ENCODE peak calls at places on chromosomes 12 and 14, in seven cellular contexts. N, C, F, Q, X, U and I are unnamed samples.

GRCh38 chr12:108614639-108615038 is 16.8 kb upstream of the TMEM119 start:
- DNase-seq in N (no peak), X (no peak), C (no peak), U (no peak), Q (no peak), F (no peak), I (no peak)

GRCh38 chr12:116919706-116920485 is 9.1 kb downstream of the FBXW8 start:
- DNase-seq in C (no peak), Q (no peak), F (no peak), U (no peak), X (no peak), N (no peak), I (no peak)

GRCh38 chr12:91920276-91920675 is 225.4 kb downstream of the BTG1 start:
- DNase-seq in U (no peak), Q (peak; percentile 75), N (no peak), X (peak; percentile 23), C (no peak), F (peak; percentile 41), I (peak; percentile 19)

GRCh38 chr14:23132970-23133369 is 13.9 kb upstream of the CEBPE start:
- DNase-seq in X (no peak), F (no peak), U (no peak), Q (no peak), N (no peak), C (no peak), I (no peak)

GRCh38 chr14:90658541-90658967 is 157.7 kb downstream of the TTC7B start:
- DNase-seq in X (peak; percentile 48), U (no peak), C (no peak), F (peak; percentile 53), N (no peak), Q (no peak), I (peak; percentile 77)

GRCh38 chr12:66549050-66549389 is 129.9 kb downstream of the GRIP1 start:
- DNase-seq in F (no peak), X (no peak), U (no peak), Q (no peak), C (no peak), N (no peak), I (no peak)

GRCh38 chr12:115203661-115204060 is 519.7 kb upstream of the TBX3 start:
- DNase-seq in X (no peak), U (no peak), N (no peak), Q (peak; percentile 65), C (no peak), F (peak; percentile 24), I (no peak)

GRCh38 chr12:42716521-42716920 is 127.0 kb upstream of the PRICKLE1 start:
- DNase-seq in U (no peak), N (peak; percentile 67), Q (peak; percentile 80), C (no peak), F (peak; percentile 24), X (peak; percentile 43), I (no peak)

GRCh38 chr12:32897688-32898573 is 1.4 kb upstream of the PKP2 start:
- DNase-seq in U (no peak), C (no peak), N (no peak), Q (no peak), F (no peak), X (no peak), I (no peak)

GRCh38 chr12:63958876-63959275 is 114.4 kb downstream of the SRGAP1 start:
- DNase-seq in X (no peak), F (no peak), N (no peak), Q (no peak), C (no peak), U (no peak), I (no peak)

GRCh38 chr12:8771072-8771471 is 51.3 kb upstream of the A2ML1 start:
- DNase-seq in F (no peak), Q (no peak), U (no peak), X (no peak), C (no peak), N (no peak), I (no peak)

DNA sequence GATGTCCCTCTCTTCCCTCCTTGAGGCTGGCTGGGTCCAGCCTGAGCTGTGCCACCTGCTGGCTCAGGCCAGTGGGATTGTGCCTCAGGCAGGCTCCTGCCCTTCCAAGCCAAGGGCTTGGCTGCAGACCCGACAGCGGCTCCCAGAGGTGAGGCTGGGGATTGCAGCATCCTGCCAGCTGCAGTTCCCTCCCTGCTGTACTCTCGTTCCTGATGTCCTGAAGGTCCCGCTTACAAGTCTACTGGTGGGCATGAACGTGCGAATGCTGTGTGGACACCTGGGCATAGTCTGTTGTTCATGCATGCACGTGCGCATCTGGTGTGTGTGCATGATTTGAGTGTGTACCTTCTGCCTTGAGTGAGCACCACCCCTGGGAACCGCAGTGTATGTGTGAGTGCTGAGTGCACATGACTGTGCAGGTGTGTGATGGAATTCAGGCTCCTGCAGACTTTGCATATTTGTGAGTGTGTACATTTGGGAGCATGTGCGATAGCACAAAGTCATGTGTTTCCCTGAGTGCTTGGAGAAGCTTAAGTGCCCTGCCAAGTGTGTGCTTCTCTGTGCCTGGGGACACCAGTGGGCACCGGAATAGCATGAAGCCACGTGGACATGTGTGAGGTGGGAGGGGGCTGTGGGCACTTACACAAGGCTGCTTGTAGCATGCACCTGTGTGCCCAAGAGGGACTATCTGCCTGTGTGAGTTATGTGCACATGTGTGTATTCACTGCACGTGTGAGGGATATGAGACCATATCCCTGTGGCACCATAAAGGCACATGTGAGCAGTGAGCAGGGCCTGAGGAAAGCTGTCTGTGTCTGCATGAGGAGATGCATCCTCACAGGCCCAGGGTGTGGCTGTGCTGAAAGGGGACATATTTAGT is 19.3 kb upstream of the KRT7 start:
- DNase-seq in X (peak; percentile 87), C (peak; percentile 83), N (no peak), F (peak; percentile 85), U (peak; percentile 79), Q (peak; percentile 93), I (peak; percentile 76)
- TF ChIP-seq CTCF in X (peak; percentile 99), C (peak; percentile 83), N (peak; percentile 73), F (no peak), U (peak; percentile 91), Q (peak; percentile 100), I (peak; percentile 99)

GRCh38 chr12:40225337-40225983 is 663 bp downstream of the LRRK2 start:
- DNase-seq in C (no peak), X (no peak), U (no peak), F (no peak), N (no peak), Q (peak; percentile 40), I (no peak)

GRCh38 chr12:40225984-40226602 is 1.3 kb downstream of the LRRK2 start:
- DNase-seq in X (no peak), C (no peak), F (no peak), Q (no peak), N (no peak), U (no peak), I (no peak)

GRCh38 chr12:40226652-40227051 is 1.9 kb downstream of the LRRK2 start:
- DNase-seq in Q (peak; percentile 93), C (no peak), N (peak; percentile 75), U (no peak), F (peak; percentile 81), X (peak; percentile 78), I (peak; percentile 60)

GRCh38 chr12:40222247-40222646 is 2.5 kb upstream of the LRRK2 start:
- DNase-seq in U (no peak), X (no peak), F (peak; percentile 30), Q (peak; percentile 14), N (no peak), C (no peak), I (no peak)

DNA sequence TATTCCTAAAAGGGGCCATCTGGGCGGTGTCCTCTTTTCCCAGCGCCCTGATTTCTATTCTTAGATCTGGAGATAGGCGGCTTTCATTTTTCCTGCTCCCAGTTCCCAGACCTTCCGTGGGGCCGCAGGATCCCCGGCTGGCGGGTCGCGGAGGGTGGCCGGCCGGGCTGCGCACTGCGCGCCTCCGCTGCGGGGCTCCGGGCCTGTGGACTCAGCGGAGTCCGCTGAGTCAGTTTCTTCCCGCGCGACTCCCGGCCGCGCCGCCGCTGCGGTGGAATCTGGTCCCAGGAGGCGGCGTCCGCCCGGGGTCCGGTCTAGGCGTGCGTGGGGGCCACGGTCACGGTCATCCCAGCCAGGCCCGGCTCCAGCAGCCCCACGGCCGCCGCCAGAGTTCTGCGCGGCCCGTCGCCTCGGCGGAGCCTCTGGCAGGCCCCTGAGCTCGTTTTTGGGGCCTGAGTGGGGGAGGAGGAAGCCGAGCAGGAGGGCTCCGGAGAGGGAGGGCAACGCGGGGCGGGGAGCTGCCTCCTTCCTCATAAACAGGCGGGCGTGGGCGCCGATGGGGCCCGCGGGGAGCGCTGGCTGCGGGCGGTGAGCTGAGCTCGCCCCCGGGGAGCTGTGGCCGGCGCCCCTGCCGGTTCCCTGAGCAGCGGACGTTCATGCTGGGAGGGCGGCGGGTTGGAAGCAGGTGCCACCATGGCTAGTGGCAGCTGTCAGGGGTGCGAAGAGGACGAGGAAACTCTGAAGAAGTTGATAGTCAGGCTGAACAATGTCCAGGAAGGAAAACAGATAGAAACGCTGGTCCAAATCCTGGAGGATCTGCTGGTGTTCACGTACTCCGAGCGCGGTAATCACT is at the start of gene LRRK2:
- DNase-seq in F (peak; percentile 59), Q (peak; percentile 91), X (peak; percentile 64), U (peak; percentile 45), C (peak; percentile 51), N (peak; percentile 84), I (peak; percentile 14)
- TF ChIP-seq CTCF in F (no peak), Q (no peak), X (no peak), U (no peak), C (peak; percentile 34), N (no peak), I (peak; percentile 21)

DNA sequence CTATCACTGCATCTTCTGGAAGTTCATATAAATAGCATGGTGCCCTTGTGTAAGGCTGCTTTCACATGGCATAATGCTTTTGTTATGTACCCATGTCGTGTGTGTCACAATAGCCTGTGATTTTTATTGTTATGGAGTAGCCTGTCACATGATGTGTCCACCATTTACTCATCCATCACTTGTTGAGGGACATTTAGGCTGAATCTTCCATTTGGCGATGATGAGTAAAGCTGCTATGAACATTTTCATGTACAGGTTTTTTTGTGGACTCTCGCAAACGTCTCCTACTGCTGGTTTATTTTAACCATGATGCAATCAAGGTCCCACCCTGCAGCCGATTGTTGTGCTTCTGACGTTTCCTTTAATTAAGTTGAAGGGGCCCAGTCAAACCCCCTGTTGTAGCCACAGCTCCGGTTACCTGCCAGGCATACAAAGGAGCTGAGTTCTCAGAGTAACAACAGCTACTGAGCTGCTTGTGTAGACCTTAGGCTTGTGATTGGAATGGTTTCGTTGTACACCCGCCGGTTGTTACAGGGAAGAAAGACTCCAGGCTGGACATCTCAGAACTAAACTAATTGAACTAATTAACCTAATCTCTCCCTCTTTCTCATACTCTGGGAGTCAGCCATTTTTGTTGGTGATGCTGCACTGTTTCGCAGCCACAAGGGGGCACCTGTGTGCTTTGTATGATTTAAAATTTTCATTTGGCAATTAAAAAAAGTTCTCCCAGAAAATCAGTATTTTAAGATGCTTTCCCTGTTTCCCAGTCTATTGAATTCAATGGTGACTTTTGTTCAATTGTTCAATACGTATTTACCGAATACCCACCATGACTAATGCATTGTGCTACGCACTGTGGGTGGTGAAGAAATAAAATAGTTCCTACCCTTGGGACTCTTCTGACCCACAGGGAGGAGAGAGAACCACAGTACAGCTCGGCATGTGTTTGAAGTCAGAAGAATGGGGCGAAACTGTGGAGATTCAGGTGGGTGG is 63.4 kb downstream of the ZNF664 start:
- DNase-seq in N (peak; percentile 48), Q (peak; percentile 72), X (peak; percentile 66), F (peak; percentile 65), U (no peak), C (peak; percentile 52), I (peak; percentile 33)
- TF ChIP-seq CTCF in N (peak; percentile 89), Q (peak; percentile 88), X (peak; percentile 85), F (peak; percentile 92), U (peak; percentile 97), C (peak; percentile 99), I (peak; percentile 97)

DNA sequence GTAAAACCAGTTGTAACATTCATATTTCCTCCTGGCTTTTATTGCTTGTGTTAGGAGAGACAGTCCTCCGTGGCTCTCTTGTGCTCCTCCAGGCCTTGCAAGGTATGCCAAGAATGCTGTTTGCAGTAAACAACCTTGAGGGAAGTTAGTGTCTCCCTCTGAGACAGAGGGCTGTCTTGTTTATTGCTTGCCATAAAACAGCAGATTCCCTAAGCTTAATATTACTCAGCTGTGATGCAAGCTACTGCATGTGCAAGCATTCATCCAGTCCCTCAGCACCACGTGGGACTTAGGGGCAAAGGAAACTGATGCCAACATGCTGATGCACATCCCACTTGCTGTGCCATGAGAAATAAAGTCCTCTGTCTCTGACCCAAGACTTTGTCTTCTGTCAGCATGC is 6.6 kb downstream of the POMT2 start:
- DNase-seq in U (no peak), Q (peak; percentile 92), F (peak; percentile 82), X (peak; percentile 79), C (no peak), N (peak; percentile 56), I (peak; percentile 95)
- TF ChIP-seq CTCF in U (no peak), Q (no peak), F (no peak), X (no peak), C (no peak), N (no peak), I (no peak)